ENCODE peak calls at places on chromosomes 7 and 10, in four cellular contexts. O is brain microvascular endothelial cell, Y is fibroblast of lung, P is AG04450. Q is an unnamed sample.

GRCh38 chr7:52410032-52410431 is 625.4 kb upstream of the POM121L12 start:
- DNase-seq in O (no peak), Y (no peak), P (no peak), Q (no peak)

GRCh38 chr7:73418113-73418703 is 15.4 kb upstream of the FZD9 start:
- DNase-seq in O (no peak), Y (no peak), P (no peak), Q (no peak)

GRCh38 chr10:76432274-76433012 is 1001.0 kb downstream of the LRMDA start:
- DNase-seq in O (peak; percentile 58), Y (peak; percentile 88), P (peak; percentile 56), Q (peak; percentile 83)

GRCh38 chr7:7719235-7719634 is 828 bp upstream of the RPA3 start:
- DNase-seq in O (peak; percentile 79), Y (peak; percentile 99), P (peak; percentile 94), Q (peak; percentile 65)

GRCh38 chr10:29037348-29038113 is 251.3 kb upstream of the LYZL1 start:
- DNase-seq in Y (no peak), P (no peak), O (no peak), Q (no peak)

GRCh38 chr7:130881799-130882141 is 147.8 kb upstream of the KLF14 start:
- DNase-seq in Y (no peak), O (no peak), P (no peak), Q (no peak)

GRCh38 chr7:102892631-102893278 is 20.0 kb upstream of the LRRC17 start:
- DNase-seq in O (no peak), Y (peak; percentile 50), P (no peak), Q (no peak)

GRCh38 chr10:43981232-43981631 is 332.6 kb upstream of the ZNF32 start:
- DNase-seq in Y (peak; percentile 35), P (no peak), O (peak; percentile 25), Q (no peak)

GRCh38 chr7:129332354-129333056 is 101.7 kb upstream of the STRIP2 start:
- DNase-seq in Y (peak; percentile 83), O (peak; percentile 4), P (peak; percentile 66), Q (peak; percentile 40)

GRCh38 chr10:29735628-29736324 is 101.0 kb upstream of the SVIL start:
- DNase-seq in Y (peak; percentile 77), P (no peak), O (peak; percentile 43), Q (peak; percentile 71)

GRCh38 chr10:113480828-113481502 is 71.9 kb upstream of the HABP2 start:
- DNase-seq in Y (no peak), O (no peak), P (no peak), Q (no peak)

GRCh38 chr7:138369797-138370196 is 90.3 kb upstream of the TRIM24 start:
- DNase-seq in Y (no peak), P (no peak), O (no peak), Q (no peak)

GRCh38 chr10:34889004-34889869 is 74.1 kb upstream of the PARD3 start:
- DNase-seq in Y (no peak), O (no peak), P (no peak), Q (peak; percentile 10)

GRCh38 chr7:93890041-93890463 is 501 bp downstream of the TFPI2 start:
- DNase-seq in P (no peak), Y (peak; percentile 60), O (peak; percentile 46), Q (no peak)

GRCh38 chr10:91613411-91614253 is 19.2 kb downstream of the PPP1R3C start:
- DNase-seq in O (peak; percentile 98), P (peak; percentile 89), Y (peak; percentile 96), Q (peak; percentile 95)

GRCh38 chr7:127667751-127668530 is 15.9 kb downstream of the SND1 start:
- DNase-seq in O (no peak), Y (no peak), P (no peak), Q (no peak)

GRCh38 chr10:106612381-106612780 is 552.1 kb downstream of the SORCS1 start:
- DNase-seq in P (no peak), O (no peak), Y (no peak), Q (no peak)

GRCh38 chr10:60142736-60143135 is 236.4 kb upstream of the CCDC6 start:
- DNase-seq in P (no peak), Y (no peak), O (no peak), Q (no peak)

GRCh38 chr10:125000366-125001312 is 58.7 kb downstream of the ZRANB1 start:
- DNase-seq in Y (peak; percentile 63), P (no peak), O (no peak), Q (no peak)

GRCh38 chr10:123998197-123999141 is 94.9 kb downstream of the CHST15 start:
- DNase-seq in P (no peak), Y (no peak), O (no peak), Q (no peak)

GRCh38 chr7:28708033-28708451 is 250.1 kb downstream of the TRIL start:
- DNase-seq in O (no peak), Y (peak; percentile 51), P (no peak), Q (peak; percentile 30)

GRCh38 chr7:44377681-44378421 is 52.5 kb upstream of the CAMK2B start:
- DNase-seq in Y (no peak), O (no peak), P (no peak), Q (no peak)

GRCh38 chr7:106451171-106451570 is 166.4 kb upstream of the NAMPT start:
- DNase-seq in O (no peak), Y (no peak), P (no peak), Q (no peak)

GRCh38 chr7:147485660-147486210 is 1104.8 kb upstream of the C7orf33 start:
- DNase-seq in O (no peak), P (no peak), Y (no peak), Q (peak; percentile 25)

GRCh38 chr7:3434611-3435010 is 133.6 kb downstream of the SDK1 start:
- DNase-seq in P (no peak), Y (no peak), O (no peak), Q (no peak)

GRCh38 chr7:3437467-3437866 is 136.4 kb downstream of the SDK1 start:
- DNase-seq in P (no peak), O (no peak), Y (no peak), Q (no peak)

GRCh38 chr7:3436746-3437145 is 135.7 kb downstream of the SDK1 start:
- DNase-seq in O (peak; percentile 70), Y (peak; percentile 64), P (peak; percentile 30), Q (no peak)

GRCh38 chr7:3438352-3438751 is 137.3 kb downstream of the SDK1 start:
- DNase-seq in P (no peak), Y (no peak), O (no peak), Q (no peak)

GRCh38 chr7:3436112-3436511 is 135.1 kb downstream of the SDK1 start:
- DNase-seq in Y (no peak), P (no peak), O (no peak), Q (no peak)
- H3K4me3 ChIP-seq in Y (no peak overlapping the region), P (no peak overlapping the region), O (no peak overlapping the region), Q (no peak overlapping the region)

GRCh38 chr10:17454801-17455520 is 566 bp upstream of the ST8SIA6 start:
- DNase-seq in Y (no peak), P (no peak), O (no peak), Q (no peak)

GRCh38 chr10:17453035-17453376 is 1.4 kb downstream of the ST8SIA6 start:
- DNase-seq in P (no peak), Y (no peak), O (no peak), Q (no peak)

GRCh38 chr10:17452060-17452894 is 2.1 kb downstream of the ST8SIA6 start:
- DNase-seq in Y (peak; percentile 5), O (no peak), P (no peak), Q (no peak)

GRCh38 chr10:17454181-17454800 is at the start of gene ST8SIA6:
- DNase-seq in O (peak; percentile 6), P (no peak), Y (peak; percentile 49), Q (peak; percentile 44)

GRCh38 chr10:17453377-17454091 is 861 bp downstream of the ST8SIA6 start:
- DNase-seq in O (no peak), Y (peak; percentile 21), P (no peak), Q (peak; percentile 32)
- H3K4me3 ChIP-seq in O (peak overlapping the region; percentile 62), Y (peak overlapping the region; percentile 3), P (peak overlapping the region; percentile 45), Q (peak overlapping the region; percentile 35)

DNA sequence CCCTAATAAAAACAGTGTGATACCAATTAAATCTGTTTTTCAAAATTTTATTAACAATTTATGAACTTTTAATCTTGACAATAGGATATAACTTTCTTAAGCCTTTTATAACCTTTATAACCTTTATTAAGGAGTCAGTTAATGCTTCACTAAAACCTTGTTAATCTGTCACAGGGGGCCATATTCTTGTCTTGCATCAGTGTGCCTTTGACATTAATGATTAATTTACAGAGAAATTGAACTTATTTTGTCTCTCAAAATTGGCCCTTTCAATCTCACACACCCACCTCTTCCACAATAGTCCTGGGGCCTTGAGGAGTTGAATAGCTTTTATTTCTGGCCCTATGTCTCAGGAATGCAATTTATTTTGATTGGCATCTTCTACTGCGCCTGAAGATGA is 68.5 kb downstream of the AKR1C4 start:
- DNase-seq in P (no peak), O (no peak), Y (no peak), Q (no peak)
- H3K4me3 ChIP-seq in P (no peak overlapping the region), O (no peak overlapping the region), Y (no peak overlapping the region), Q (no peak overlapping the region)

GRCh38 chr10:71398991-71399375 is 2.3 kb downstream of the CDH23 start:
- DNase-seq in P (no peak), Y (no peak), O (no peak), Q (no peak)

GRCh38 chr10:71396084-71396713 is 521 bp upstream of the CDH23 start:
- DNase-seq in Y (peak; percentile 6), P (no peak), O (no peak), Q (no peak)

GRCh38 chr10:71395621-71396020 is 1.1 kb upstream of the CDH23 start:
- DNase-seq in P (no peak), O (no peak), Y (no peak), Q (no peak)

GRCh38 chr10:71396714-71397339 is at the start of gene CDH23:
- DNase-seq in P (no peak), O (no peak), Y (no peak), Q (peak; percentile 33)

GRCh38 chr10:71397340-71398212 is 856 bp downstream of the CDH23 start:
- DNase-seq in O (no peak), Y (no peak), P (no peak), Q (no peak)
- H3K4me3 ChIP-seq in O (no peak overlapping the region), Y (no peak overlapping the region), P (no peak overlapping the region), Q (peak overlapping the region; percentile 30)

GRCh38 chr7:123746055-123746454 is 2.7 kb downstream of the WASL start:
- DNase-seq in Y (no peak), P (no peak), O (no peak), Q (no peak)

GRCh38 chr7:123747620-123748141 is 1.1 kb downstream of the WASL start:
- DNase-seq in Y (peak; percentile 85), O (peak; percentile 86), P (peak; percentile 68), Q (peak; percentile 75)

GRCh38 chr7:123747089-123747488 is 1.7 kb downstream of the WASL start:
- DNase-seq in P (no peak), O (no peak), Y (no peak), Q (no peak)

GRCh38 chr7:123744416-123744815 is 4.4 kb downstream of the WASL start:
- DNase-seq in Y (no peak), O (no peak), P (no peak), Q (no peak)

DNA sequence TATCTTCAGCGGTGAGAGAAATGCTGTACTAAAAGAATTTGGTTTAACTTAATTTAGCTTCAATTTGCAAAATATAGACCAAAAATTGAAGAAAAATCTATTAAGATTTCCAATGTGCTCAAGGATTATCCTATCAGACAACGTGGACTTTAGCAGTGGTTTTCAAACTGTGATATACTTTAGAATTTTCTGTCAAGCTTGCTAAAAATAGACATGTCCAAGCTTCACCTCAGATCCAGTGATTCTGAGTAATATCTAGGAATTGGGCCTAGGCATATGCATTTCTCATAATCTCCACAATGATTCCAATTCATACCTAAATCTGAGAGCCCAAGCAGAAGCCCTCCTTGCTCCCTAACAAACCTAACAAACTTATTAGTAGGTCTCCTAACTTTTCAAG is 3.4 kb downstream of the WASL start:
- DNase-seq in O (no peak), Y (no peak), P (no peak), Q (no peak)
- H3K4me3 ChIP-seq in O (no peak overlapping the region), Y (no peak overlapping the region), P (no peak overlapping the region), Q (no peak overlapping the region)

Q was measured in MG63.